ENCODE peak calls at places on chromosomes 7 and 10, in four cellular contexts. One of them, this sample, is unnamed.

GRCh38 chr10:14025283-14025682 is 305.4 kb downstream of the FRMD4A start:
- DNase-seq in A549: no peak
- DNase-seq in heart left ventricle: no peak
- DNase-seq in ascending aorta: no peak
- DNase-seq in this sample: no peak

GRCh38 chr7:94969434-94970084 is 62.2 kb downstream of the PPP1R9A start:
- DNase-seq in ascending aorta: no peak
- DNase-seq in A549: peak
- DNase-seq in heart left ventricle: no peak
- DNase-seq in this sample: no peak

GRCh38 chr10:99612167-99612831 is 7.9 kb downstream of the SLC25A28 start:
- DNase-seq in A549: peak
- DNase-seq in ascending aorta: no peak
- DNase-seq in heart left ventricle: no peak
- DNase-seq in this sample: peak

GRCh38 chr10:75111906-75112703 is 649 bp downstream of the SAMD8 start:
- DNase-seq in A549: peak
- DNase-seq in heart left ventricle: peak
- DNase-seq in ascending aorta: peak
- DNase-seq in this sample: peak

GRCh38 chr10:34801066-34801738 is 13.9 kb downstream of the PARD3 start:
- DNase-seq in A549: no peak
- DNase-seq in ascending aorta: peak
- DNase-seq in heart left ventricle: peak
- DNase-seq in this sample: peak

GRCh38 chr10:112953075-112953501 is 3.0 kb downstream of the TCF7L2 start:
- DNase-seq in ascending aorta: peak
- DNase-seq in A549: no peak
- DNase-seq in heart left ventricle: peak
- DNase-seq in this sample: no peak

GRCh38 chr10:59675812-59676211 is 33.8 kb downstream of the SLC16A9 start:
- DNase-seq in heart left ventricle: no peak
- DNase-seq in A549: peak
- DNase-seq in ascending aorta: no peak
- DNase-seq in this sample: no peak

GRCh38 chr7:128172151-128172550 is 68.9 kb upstream of the LEP start:
- DNase-seq in ascending aorta: peak
- DNase-seq in A549: no peak
- DNase-seq in heart left ventricle: no peak
- DNase-seq in this sample: no peak

GRCh38 chr7:79050592-79050991 is 402.9 kb downstream of the MAGI2 start:
- DNase-seq in heart left ventricle: no peak
- DNase-seq in ascending aorta: no peak
- DNase-seq in A549: no peak
- DNase-seq in this sample: peak

GRCh38 chr7:137001041-137001440 is 132.6 kb downstream of the CHRM2 start:
- DNase-seq in heart left ventricle: no peak
- DNase-seq in ascending aorta: no peak
- DNase-seq in A549: no peak
- DNase-seq in this sample: no peak

GRCh38 chr7:12951397-12951801 is 264.0 kb downstream of the ARL4A start:
- DNase-seq in heart left ventricle: no peak
- DNase-seq in ascending aorta: no peak
- DNase-seq in A549: peak
- DNase-seq in this sample: peak

GRCh38 chr7:388461-388960 is 98.5 kb downstream of the FOXL3 start:
- DNase-seq in heart left ventricle: peak
- DNase-seq in ascending aorta: peak
- DNase-seq in A549: no peak
- DNase-seq in this sample: no peak

GRCh38 chr10:125249948-125250347 is 89.6 kb upstream of the CTBP2 start:
- DNase-seq in A549: no peak
- DNase-seq in heart left ventricle: no peak
- DNase-seq in ascending aorta: no peak
- DNase-seq in this sample: no peak

GRCh38 chr10:5679606-5680005 is 5.0 kb upstream of the TASOR2 start:
- DNase-seq in heart left ventricle: no peak
- DNase-seq in A549: no peak
- DNase-seq in ascending aorta: no peak
- DNase-seq in this sample: peak

GRCh38 chr10:123639131-123639530 is 27.0 kb upstream of the GPR26 start:
- DNase-seq in ascending aorta: no peak
- DNase-seq in A549: no peak
- DNase-seq in heart left ventricle: no peak
- DNase-seq in this sample: no peak

GRCh38 chr7:7570584-7570983 is 3.9 kb downstream of the MIOS start:
- DNase-seq in ascending aorta: no peak
- DNase-seq in heart left ventricle: no peak
- DNase-seq in A549: no peak
- DNase-seq in this sample: no peak

GRCh38 chr7:132489776-132490237 is 86.5 kb downstream of the PLXNA4 start:
- DNase-seq in heart left ventricle: no peak
- DNase-seq in ascending aorta: no peak
- DNase-seq in A549: no peak
- DNase-seq in this sample: no peak

GRCh38 chr10:78277734-78278404 is 244.2 kb downstream of the RPS24 start:
- DNase-seq in A549: no peak
- DNase-seq in heart left ventricle: peak
- DNase-seq in ascending aorta: peak
- DNase-seq in this sample: peak

GRCh38 chr10:50260791-50261281 is 9.5 kb upstream of the ASAH2 start:
- DNase-seq in A549: no peak
- DNase-seq in ascending aorta: no peak
- DNase-seq in heart left ventricle: no peak
- DNase-seq in this sample: peak

GRCh38 chr7:75966209-75966961 is 28.0 kb downstream of the TMEM120A start:
- DNase-seq in heart left ventricle: peak
- DNase-seq in A549: no peak
- DNase-seq in ascending aorta: peak
- DNase-seq in this sample: no peak

GRCh38 chr10:10951675-10952074 is 66.0 kb upstream of the CELF2 start:
- DNase-seq in ascending aorta: no peak
- DNase-seq in A549: no peak
- DNase-seq in heart left ventricle: no peak
- DNase-seq in this sample: no peak

GRCh38 chr10:132411561-132412253 is 14.7 kb downstream of the PWWP2B start:
- DNase-seq in heart left ventricle: no peak
- DNase-seq in A549: no peak
- DNase-seq in ascending aorta: no peak
- DNase-seq in this sample: peak

DNA sequence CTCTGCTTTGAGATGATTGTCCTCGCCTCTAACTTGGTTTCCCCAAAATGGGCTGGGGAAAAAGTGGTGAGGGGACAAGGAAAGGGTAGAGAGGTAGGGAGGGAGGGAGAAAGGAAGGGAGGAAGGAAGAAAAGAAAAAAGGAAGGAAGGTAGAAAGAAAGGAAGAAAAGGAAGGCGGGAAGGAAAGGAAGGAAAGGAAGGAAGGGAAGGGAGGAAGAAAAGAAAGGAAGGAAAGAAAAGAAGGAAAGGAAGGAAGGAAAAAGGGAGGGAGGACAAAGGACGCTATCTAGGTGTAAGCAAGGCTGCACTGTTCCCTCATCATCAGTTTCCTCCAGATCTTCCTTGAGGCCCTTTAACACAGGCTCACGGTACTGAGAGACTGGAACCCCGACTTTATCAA is 2.2 kb downstream of the GNA12 start:
- DNase-seq in A549: no peak
- DNase-seq in heart left ventricle: no peak
- DNase-seq in ascending aorta: no peak
- DNase-seq in this sample: no peak
- H3K4me3 ChIP-seq in A549: no peak
- H3K4me3 ChIP-seq in heart left ventricle: no peak
- H3K4me3 ChIP-seq in ascending aorta: no peak
- H3K4me3 ChIP-seq in this sample: no peak

GRCh38 chr7:52920977-52921376 is 114.5 kb upstream of the POM121L12 start:
- DNase-seq in heart left ventricle: no peak
- DNase-seq in ascending aorta: no peak
- DNase-seq in A549: no peak
- DNase-seq in this sample: no peak

DNA sequence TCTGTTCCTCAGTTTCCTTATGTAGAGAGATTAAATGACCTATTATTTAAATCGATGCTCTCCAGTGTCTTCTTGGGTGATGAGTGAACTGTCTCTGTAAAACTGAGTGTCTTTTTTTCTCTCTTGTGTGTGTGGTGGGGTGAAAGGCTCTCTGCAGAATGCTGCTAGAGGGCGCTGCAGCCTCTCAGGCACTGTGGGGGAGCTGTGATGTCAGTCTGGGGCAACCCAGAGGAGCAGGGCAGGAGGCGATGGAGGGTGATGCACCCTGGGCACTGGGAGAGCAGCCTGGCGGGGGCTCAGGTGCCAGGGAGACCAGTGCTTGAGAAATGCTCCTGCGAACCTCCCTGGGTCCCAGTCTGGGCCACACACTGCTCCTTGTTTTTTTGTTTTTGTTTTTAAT is 110.1 kb upstream of the POM121L12 start:
- DNase-seq in ascending aorta: no peak
- DNase-seq in A549: no peak
- DNase-seq in heart left ventricle: no peak
- DNase-seq in this sample: no peak
- TF ChIP-seq CTCF in ascending aorta: no peak
- TF ChIP-seq CTCF in A549: no peak
- TF ChIP-seq CTCF in heart left ventricle: no peak
- TF ChIP-seq CTCF in this sample: no peak

GRCh38 chr10:12448340-12448728 is 99.0 kb downstream of the CAMK1D start:
- DNase-seq in A549: peak
- DNase-seq in ascending aorta: no peak
- DNase-seq in heart left ventricle: no peak
- DNase-seq in this sample: no peak

GRCh38 chr10:12444981-12445700 is 95.8 kb downstream of the CAMK1D start:
- DNase-seq in heart left ventricle: no peak
- DNase-seq in ascending aorta: no peak
- DNase-seq in A549: no peak
- DNase-seq in this sample: no peak

GRCh38 chr10:12445701-12446334 is 96.5 kb downstream of the CAMK1D start:
- DNase-seq in heart left ventricle: no peak
- DNase-seq in A549: no peak
- DNase-seq in ascending aorta: no peak
- DNase-seq in this sample: peak

GRCh38 chr10:12443026-12443425 is 93.7 kb downstream of the CAMK1D start:
- DNase-seq in ascending aorta: no peak
- DNase-seq in A549: no peak
- DNase-seq in heart left ventricle: no peak
- DNase-seq in this sample: no peak

GRCh38 chr10:12448729-12449391 is 99.5 kb downstream of the CAMK1D start:
- DNase-seq in ascending aorta: peak
- DNase-seq in A549: peak
- DNase-seq in heart left ventricle: no peak
- DNase-seq in this sample: peak
- H3K4me3 ChIP-seq in ascending aorta: peak
- H3K4me3 ChIP-seq in A549: peak
- H3K4me3 ChIP-seq in heart left ventricle: no peak
- H3K4me3 ChIP-seq in this sample: no peak

GRCh38 chr7:101782886-101783285 is 34.5 kb upstream of the CUX1 start:
- DNase-seq in A549: no peak
- DNase-seq in heart left ventricle: no peak
- DNase-seq in ascending aorta: no peak
- DNase-seq in this sample: peak
- TF ChIP-seq CTCF in A549: no peak
- TF ChIP-seq CTCF in heart left ventricle: no peak
- TF ChIP-seq CTCF in ascending aorta: no peak
- TF ChIP-seq CTCF in this sample: no peak

DNA sequence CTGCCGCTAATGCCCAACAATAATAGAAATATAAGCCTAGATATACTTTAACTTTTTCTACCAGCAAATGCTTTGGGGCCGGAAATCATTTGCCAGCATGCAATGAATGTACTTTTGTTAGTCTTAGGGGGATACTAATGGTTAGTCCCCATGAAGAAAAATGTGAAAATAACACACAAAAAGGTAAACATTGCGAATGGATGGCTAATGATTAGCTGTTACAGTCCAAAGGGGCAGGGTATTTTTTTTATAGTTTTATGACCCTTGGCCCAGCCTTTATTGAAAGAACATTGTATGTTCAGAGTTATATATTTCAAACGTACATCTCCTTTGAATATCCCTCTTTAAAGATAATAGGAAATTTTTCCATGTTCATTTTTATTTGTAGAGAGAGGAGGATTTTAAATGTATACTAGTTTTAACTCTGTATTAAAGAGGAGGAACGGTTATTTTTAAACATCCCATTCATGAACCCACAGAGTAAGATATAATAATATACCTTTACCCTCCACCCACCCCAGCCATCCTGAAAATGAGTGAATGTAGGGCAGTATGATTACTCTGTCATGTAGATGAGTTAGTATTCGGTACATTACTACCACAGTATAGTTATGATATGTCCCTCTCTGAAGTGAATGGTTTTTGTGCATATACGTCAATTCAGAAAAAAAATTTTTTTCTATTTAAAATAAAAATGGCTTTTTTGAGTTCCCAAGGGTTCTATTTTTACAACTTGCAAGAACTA is 63.6 kb downstream of the ARID5B start:
- DNase-seq in A549: no peak
- DNase-seq in heart left ventricle: no peak
- DNase-seq in ascending aorta: no peak
- DNase-seq in this sample: no peak
- H3K4me3 ChIP-seq in A549: no peak
- H3K4me3 ChIP-seq in heart left ventricle: no peak
- H3K4me3 ChIP-seq in ascending aorta: peak
- H3K4me3 ChIP-seq in this sample: no peak

This sample was measured in epithelial cell of esophagus.